ENCODE peak calls at places on chromosomes 7 and 10, in five cellular contexts. L is fibroblast of villous mesenchyme, V is SW480, N is GDM1, H is skeletal muscle cell. D is an unnamed sample.
A peak's percentile ranks its signal among the peaks of the same experiment; 100 is the strongest.

GRCh38 chr10:60140681-60141632 is 234.6 kb upstream of the CCDC6 start:
- DNase-seq in V (no peak), H (peak; percentile 31), L (peak; percentile 79), N (no peak), D (no peak)

GRCh38 chr7:113945018-113945938 is 26.5 kb upstream of the PPP1R3A start:
- DNase-seq in N (no peak), H (no peak), L (no peak), V (no peak), D (no peak)

GRCh38 chr7:28179081-28180030 is 1.2 kb downstream of the JAZF1 start:
- DNase-seq in L (peak; percentile 59), H (no peak), N (peak; percentile 45), V (peak; percentile 70), D (peak; percentile 81)

GRCh38 chr7:85376589-85376988 is 189.7 kb upstream of the SEMA3D start:
- DNase-seq in L (no peak), N (no peak), V (no peak), H (no peak), D (no peak)

GRCh38 chr10:7671121-7671520 is 4.4 kb upstream of the ITIH5 start:
- DNase-seq in L (no peak), H (no peak), V (no peak), N (no peak), D (no peak)

GRCh38 chr7:30469303-30469702 is 9.3 kb downstream of the NOD1 start:
- DNase-seq in N (no peak), V (peak; percentile 81), L (peak; percentile 99), H (peak; percentile 99), D (peak; percentile 46)

GRCh38 chr10:71367279-71367678 is 29.4 kb upstream of the CDH23 start:
- DNase-seq in L (no peak), N (peak; percentile 25), H (no peak), V (no peak), D (no peak)

GRCh38 chr10:34609287-34609940 is 205.7 kb downstream of the PARD3 start:
- DNase-seq in L (no peak), V (no peak), N (no peak), H (no peak), D (no peak)

GRCh38 chr7:93910076-93910994 is 4.0 kb downstream of the GNGT1 start:
- DNase-seq in L (peak; percentile 90), H (peak; percentile 72), V (no peak), N (no peak), D (no peak)

GRCh38 chr7:29896685-29897411 is 90.5 kb downstream of the WIPF3 start:
- DNase-seq in N (no peak), H (no peak), L (peak; percentile 7), V (no peak), D (no peak)

GRCh38 chr7:37212526-37212925 is 236.1 kb downstream of the ELMO1 start:
- DNase-seq in V (no peak), H (no peak), N (no peak), L (no peak), D (no peak)

GRCh38 chr10:93475227-93475626 is 6.9 kb downstream of the MYOF start:
- DNase-seq in N (no peak), V (no peak), H (no peak), L (no peak), D (no peak)

GRCh38 chr7:24052572-24053223 is 231.3 kb upstream of the NPY start:
- DNase-seq in H (peak; percentile 15), V (peak; percentile 93), L (peak; percentile 74), N (no peak), D (no peak)

GRCh38 chr10:21989453-21990154 is 13.9 kb downstream of the DNAJC1 start:
- DNase-seq in H (peak; percentile 43), N (peak; percentile 45), L (peak; percentile 55), V (peak; percentile 65), D (peak; percentile 47)

GRCh38 chr10:103936022-103936421 is 18.0 kb upstream of the STN1 start:
- DNase-seq in V (no peak), H (no peak), N (no peak), L (no peak), D (no peak)

GRCh38 chr10:22537810-22538209 is 176.6 kb downstream of the PIP4K2A start:
- DNase-seq in L (no peak), H (no peak), V (no peak), N (no peak), D (no peak)

GRCh38 chr10:103758294-103758681 is 97.1 kb downstream of the SH3PXD2A start:
- DNase-seq in N (no peak), L (no peak), H (no peak), V (no peak), D (no peak)

GRCh38 chr10:127889605-127890195 is 3.0 kb downstream of the CLRN3 start:
- DNase-seq in V (peak; percentile 71), N (no peak), L (peak; percentile 79), H (no peak), D (no peak)

GRCh38 chr7:46871516-46871915 is 710.4 kb downstream of the TNS3 start:
- DNase-seq in H (no peak), N (no peak), L (no peak), V (no peak), D (no peak)

GRCh38 chr7:136030330-136030729 is 53.2 kb upstream of the MTPN start:
- DNase-seq in H (no peak), L (no peak), V (no peak), N (no peak), D (no peak)

GRCh38 chr10:124878457-124878739 is 63.5 kb upstream of the ZRANB1 start:
- DNase-seq in N (no peak), L (no peak), H (no peak), V (no peak), D (peak; percentile 63)

GRCh38 chr7:54542920-54543539 is 855 bp downstream of the VSTM2A start:
- DNase-seq in N (no peak), V (peak; percentile 70), H (no peak), L (peak; percentile 0), D (no peak)

GRCh38 chr10:73774637-73775036 is 7.2 kb upstream of the CHCHD1 start:
- DNase-seq in H (no peak), V (peak; percentile 40), L (peak; percentile 41), N (no peak), D (no peak)

GRCh38 chr10:123132576-123133477 is 2.9 kb upstream of the HMX3 start:
- DNase-seq in H (no peak), N (peak; percentile 64), V (peak; percentile 76), L (peak; percentile 86), D (peak; percentile 85)

GRCh38 chr10:89975716-89976243 is 274.4 kb downstream of the KIF20B start:
- DNase-seq in V (no peak), N (no peak), H (no peak), L (peak; percentile 85), D (no peak)

GRCh38 chr10:105073999-105074398 is 432.9 kb downstream of the SORCS3 start:
- DNase-seq in H (no peak), V (no peak), N (no peak), L (no peak), D (no peak)

GRCh38 chr10:17851611-17852010 is 42.5 kb downstream of the MRC1 start:
- DNase-seq in N (peak; percentile 71), V (no peak), H (no peak), L (no peak), D (peak; percentile 52)

GRCh38 chr7:43439631-43440401 is 143.1 kb upstream of the STK17A start:
- DNase-seq in H (no peak), V (peak; percentile 72), L (peak; percentile 60), N (peak; percentile 37), D (no peak)

GRCh38 chr7:101163281-101164070 is 1.9 kb downstream of the VGF start:
- DNase-seq in N (no peak), H (no peak), L (no peak), V (peak; percentile 85), D (no peak)

GRCh38 chr7:770336-770735 is 43.3 kb upstream of the PRKAR1B start:
- DNase-seq in H (no peak), N (no peak), V (no peak), L (no peak), D (no peak)

D was measured in left lobe of liver.